ENCODE peak calls at places on chromosomes 5 and 9, in ten cellular contexts. One of them, this sample, is unnamed.

GRCh38 chr9:72929542-72929941 is 23.3 kb downstream of the ALDH1A1 start:
- DNase-seq in fibroblast of pulmonary artery: no peak
- DNase-seq in progenitor cell of endocrine pancreas: no peak
- DNase-seq in heart left ventricle: no peak
- DNase-seq in AG10803: no peak
- DNase-seq in neural progenitor cell: no peak
- DNase-seq in activated naive CD8-positive, alpha-beta T cell treated with anti-CD3 and anti-CD28 coated beads, Interleukin-2, amount 50 U/mL, for 16 hours: no peak
- DNase-seq in GM06990: no peak
- DNase-seq in brain microvascular endothelial cell: no peak
- DNase-seq in neural crest cell: no peak
- DNase-seq in this sample: no peak

GRCh38 chr5:14417232-14417730 is 164.3 kb upstream of the OTULINL start:
- DNase-seq in fibroblast of pulmonary artery: peak; percentile 66
- DNase-seq in progenitor cell of endocrine pancreas: no peak
- DNase-seq in heart left ventricle: peak; percentile 39
- DNase-seq in AG10803: peak; percentile 59
- DNase-seq in neural progenitor cell: no peak
- DNase-seq in activated naive CD8-positive, alpha-beta T cell treated with anti-CD3 and anti-CD28 coated beads, Interleukin-2, amount 50 U/mL, for 16 hours: no peak
- DNase-seq in GM06990: no peak
- DNase-seq in brain microvascular endothelial cell: peak; percentile 75
- DNase-seq in neural crest cell: no peak
- DNase-seq in this sample: no peak

GRCh38 chr5:113693621-113694130 is 180.2 kb downstream of the YTHDC2 start:
- DNase-seq in fibroblast of pulmonary artery: no peak
- DNase-seq in progenitor cell of endocrine pancreas: no peak
- DNase-seq in heart left ventricle: no peak
- DNase-seq in AG10803: no peak
- DNase-seq in neural progenitor cell: peak; percentile 4
- DNase-seq in activated naive CD8-positive, alpha-beta T cell treated with anti-CD3 and anti-CD28 coated beads, Interleukin-2, amount 50 U/mL, for 16 hours: no peak
- DNase-seq in GM06990: no peak
- DNase-seq in brain microvascular endothelial cell: no peak
- DNase-seq in neural crest cell: no peak
- DNase-seq in this sample: no peak

GRCh38 chr5:131617140-131617822 is 17.7 kb downstream of the RAPGEF6 start:
- DNase-seq in fibroblast of pulmonary artery: no peak
- DNase-seq in progenitor cell of endocrine pancreas: no peak
- DNase-seq in heart left ventricle: no peak
- DNase-seq in AG10803: no peak
- DNase-seq in neural progenitor cell: no peak
- DNase-seq in activated naive CD8-positive, alpha-beta T cell treated with anti-CD3 and anti-CD28 coated beads, Interleukin-2, amount 50 U/mL, for 16 hours: no peak
- DNase-seq in GM06990: no peak
- DNase-seq in brain microvascular endothelial cell: no peak
- DNase-seq in neural crest cell: no peak
- DNase-seq in this sample: no peak

GRCh38 chr9:93427655-93428379 is 23.7 kb upstream of the FAM120A start:
- DNase-seq in fibroblast of pulmonary artery: no peak
- DNase-seq in progenitor cell of endocrine pancreas: no peak
- DNase-seq in heart left ventricle: no peak
- DNase-seq in AG10803: no peak
- DNase-seq in neural progenitor cell: peak; percentile 31
- DNase-seq in activated naive CD8-positive, alpha-beta T cell treated with anti-CD3 and anti-CD28 coated beads, Interleukin-2, amount 50 U/mL, for 16 hours: no peak
- DNase-seq in GM06990: no peak
- DNase-seq in brain microvascular endothelial cell: no peak
- DNase-seq in neural crest cell: no peak
- DNase-seq in this sample: no peak

GRCh38 chr5:170538096-170538465 is 34.3 kb downstream of the KCNIP1 start:
- DNase-seq in fibroblast of pulmonary artery: no peak
- DNase-seq in progenitor cell of endocrine pancreas: no peak
- DNase-seq in heart left ventricle: no peak
- DNase-seq in AG10803: no peak
- DNase-seq in neural progenitor cell: no peak
- DNase-seq in activated naive CD8-positive, alpha-beta T cell treated with anti-CD3 and anti-CD28 coated beads, Interleukin-2, amount 50 U/mL, for 16 hours: no peak
- DNase-seq in GM06990: no peak
- DNase-seq in brain microvascular endothelial cell: no peak
- DNase-seq in neural crest cell: no peak
- DNase-seq in this sample: no peak

GRCh38 chr5:99348597-99348996 is 419.8 kb upstream of the CHD1 start:
- DNase-seq in fibroblast of pulmonary artery: no peak
- DNase-seq in progenitor cell of endocrine pancreas: no peak
- DNase-seq in heart left ventricle: no peak
- DNase-seq in AG10803: no peak
- DNase-seq in neural progenitor cell: no peak
- DNase-seq in activated naive CD8-positive, alpha-beta T cell treated with anti-CD3 and anti-CD28 coated beads, Interleukin-2, amount 50 U/mL, for 16 hours: no peak
- DNase-seq in GM06990: no peak
- DNase-seq in brain microvascular endothelial cell: no peak
- DNase-seq in neural crest cell: no peak
- DNase-seq in this sample: no peak

GRCh38 chr5:124606116-124606515 is 140.3 kb downstream of the ZNF608 start:
- DNase-seq in fibroblast of pulmonary artery: no peak
- DNase-seq in progenitor cell of endocrine pancreas: no peak
- DNase-seq in heart left ventricle: no peak
- DNase-seq in AG10803: no peak
- DNase-seq in neural progenitor cell: no peak
- DNase-seq in activated naive CD8-positive, alpha-beta T cell treated with anti-CD3 and anti-CD28 coated beads, Interleukin-2, amount 50 U/mL, for 16 hours: no peak
- DNase-seq in GM06990: no peak
- DNase-seq in brain microvascular endothelial cell: no peak
- DNase-seq in neural crest cell: no peak
- DNase-seq in this sample: no peak

GRCh38 chr5:43631182-43631910 is 28.4 kb downstream of the NNT start:
- DNase-seq in fibroblast of pulmonary artery: peak; percentile 85
- DNase-seq in progenitor cell of endocrine pancreas: no peak
- DNase-seq in heart left ventricle: no peak
- DNase-seq in AG10803: peak; percentile 85
- DNase-seq in neural progenitor cell: peak; percentile 93
- DNase-seq in activated naive CD8-positive, alpha-beta T cell treated with anti-CD3 and anti-CD28 coated beads, Interleukin-2, amount 50 U/mL, for 16 hours: no peak
- DNase-seq in GM06990: peak; percentile 6
- DNase-seq in brain microvascular endothelial cell: peak; percentile 80
- DNase-seq in neural crest cell: peak; percentile 44
- DNase-seq in this sample: no peak

GRCh38 chr9:112002131-112002846 is 105.7 kb downstream of the UGCG start:
- DNase-seq in fibroblast of pulmonary artery: no peak
- DNase-seq in progenitor cell of endocrine pancreas: no peak
- DNase-seq in heart left ventricle: no peak
- DNase-seq in AG10803: no peak
- DNase-seq in neural progenitor cell: no peak
- DNase-seq in activated naive CD8-positive, alpha-beta T cell treated with anti-CD3 and anti-CD28 coated beads, Interleukin-2, amount 50 U/mL, for 16 hours: no peak
- DNase-seq in GM06990: no peak
- DNase-seq in brain microvascular endothelial cell: no peak
- DNase-seq in neural crest cell: no peak
- DNase-seq in this sample: no peak

GRCh38 chr5:140041492-140042421 is 1.3 kb downstream of the NRG2 start:
- DNase-seq in fibroblast of pulmonary artery: peak; percentile 41
- DNase-seq in progenitor cell of endocrine pancreas: peak; percentile 15
- DNase-seq in heart left ventricle: peak; percentile 72
- DNase-seq in AG10803: peak; percentile 48
- DNase-seq in neural progenitor cell: peak; percentile 64
- DNase-seq in activated naive CD8-positive, alpha-beta T cell treated with anti-CD3 and anti-CD28 coated beads, Interleukin-2, amount 50 U/mL, for 16 hours: no peak
- DNase-seq in GM06990: peak; percentile 61
- DNase-seq in brain microvascular endothelial cell: peak; percentile 11
- DNase-seq in neural crest cell: peak; percentile 23
- DNase-seq in this sample: peak; percentile 82

GRCh38 chr5:176532795-176533194 is 4.4 kb downstream of the RNF44 start:
- DNase-seq in fibroblast of pulmonary artery: no peak
- DNase-seq in progenitor cell of endocrine pancreas: no peak
- DNase-seq in heart left ventricle: peak; percentile 26
- DNase-seq in AG10803: no peak
- DNase-seq in neural progenitor cell: no peak
- DNase-seq in activated naive CD8-positive, alpha-beta T cell treated with anti-CD3 and anti-CD28 coated beads, Interleukin-2, amount 50 U/mL, for 16 hours: no peak
- DNase-seq in GM06990: no peak
- DNase-seq in brain microvascular endothelial cell: no peak
- DNase-seq in neural crest cell: no peak
- DNase-seq in this sample: no peak

GRCh38 chr5:157076558-157076957 is 17.6 kb upstream of the HAVCR1 start:
- DNase-seq in fibroblast of pulmonary artery: peak; percentile 0
- DNase-seq in progenitor cell of endocrine pancreas: no peak
- DNase-seq in heart left ventricle: no peak
- DNase-seq in AG10803: peak; percentile 41
- DNase-seq in neural progenitor cell: no peak
- DNase-seq in activated naive CD8-positive, alpha-beta T cell treated with anti-CD3 and anti-CD28 coated beads, Interleukin-2, amount 50 U/mL, for 16 hours: no peak
- DNase-seq in GM06990: no peak
- DNase-seq in brain microvascular endothelial cell: peak; percentile 29
- DNase-seq in neural crest cell: no peak
- DNase-seq in this sample: no peak

GRCh38 chr9:17669206-17669605 is 90.3 kb downstream of the SH3GL2 start:
- DNase-seq in fibroblast of pulmonary artery: no peak
- DNase-seq in progenitor cell of endocrine pancreas: no peak
- DNase-seq in heart left ventricle: no peak
- DNase-seq in AG10803: no peak
- DNase-seq in neural progenitor cell: no peak
- DNase-seq in activated naive CD8-positive, alpha-beta T cell treated with anti-CD3 and anti-CD28 coated beads, Interleukin-2, amount 50 U/mL, for 16 hours: no peak
- DNase-seq in GM06990: no peak
- DNase-seq in brain microvascular endothelial cell: no peak
- DNase-seq in neural crest cell: no peak
- DNase-seq in this sample: no peak

GRCh38 chr9:126616521-126616976 is 2.8 kb downstream of the LMX1B start:
- DNase-seq in fibroblast of pulmonary artery: no peak
- DNase-seq in progenitor cell of endocrine pancreas: no peak
- DNase-seq in heart left ventricle: no peak
- DNase-seq in AG10803: no peak
- DNase-seq in neural progenitor cell: no peak
- DNase-seq in activated naive CD8-positive, alpha-beta T cell treated with anti-CD3 and anti-CD28 coated beads, Interleukin-2, amount 50 U/mL, for 16 hours: no peak
- DNase-seq in GM06990: no peak
- DNase-seq in brain microvascular endothelial cell: no peak
- DNase-seq in neural crest cell: no peak
- DNase-seq in this sample: peak; percentile 44

GRCh38 chr9:135906291-135907005 is 898 bp downstream of the CAMSAP1 start:
- DNase-seq in fibroblast of pulmonary artery: peak; percentile 66
- DNase-seq in progenitor cell of endocrine pancreas: peak; percentile 25
- DNase-seq in heart left ventricle: no peak
- DNase-seq in AG10803: peak; percentile 38
- DNase-seq in neural progenitor cell: peak; percentile 56
- DNase-seq in activated naive CD8-positive, alpha-beta T cell treated with anti-CD3 and anti-CD28 coated beads, Interleukin-2, amount 50 U/mL, for 16 hours: no peak
- DNase-seq in GM06990: no peak
- DNase-seq in brain microvascular endothelial cell: no peak
- DNase-seq in neural crest cell: no peak
- DNase-seq in this sample: no peak

GRCh38 chr5:125088522-125089105 is 342.2 kb upstream of the ZNF608 start:
- DNase-seq in fibroblast of pulmonary artery: no peak
- DNase-seq in progenitor cell of endocrine pancreas: no peak
- DNase-seq in heart left ventricle: no peak
- DNase-seq in AG10803: no peak
- DNase-seq in neural progenitor cell: no peak
- DNase-seq in activated naive CD8-positive, alpha-beta T cell treated with anti-CD3 and anti-CD28 coated beads, Interleukin-2, amount 50 U/mL, for 16 hours: no peak
- DNase-seq in GM06990: no peak
- DNase-seq in brain microvascular endothelial cell: no peak
- DNase-seq in neural crest cell: no peak
- DNase-seq in this sample: no peak

GRCh38 chr5:75601567-75601966 is 9.7 kb upstream of the ANKDD1B start:
- DNase-seq in fibroblast of pulmonary artery: no peak
- DNase-seq in progenitor cell of endocrine pancreas: no peak
- DNase-seq in heart left ventricle: no peak
- DNase-seq in AG10803: no peak
- DNase-seq in neural progenitor cell: no peak
- DNase-seq in activated naive CD8-positive, alpha-beta T cell treated with anti-CD3 and anti-CD28 coated beads, Interleukin-2, amount 50 U/mL, for 16 hours: no peak
- DNase-seq in GM06990: no peak
- DNase-seq in brain microvascular endothelial cell: no peak
- DNase-seq in neural crest cell: no peak
- DNase-seq in this sample: no peak

GRCh38 chr9:117987945-117988344 is 283.7 kb downstream of the TLR4 start:
- DNase-seq in fibroblast of pulmonary artery: no peak
- DNase-seq in progenitor cell of endocrine pancreas: no peak
- DNase-seq in heart left ventricle: no peak
- DNase-seq in AG10803: no peak
- DNase-seq in neural progenitor cell: no peak
- DNase-seq in activated naive CD8-positive, alpha-beta T cell treated with anti-CD3 and anti-CD28 coated beads, Interleukin-2, amount 50 U/mL, for 16 hours: no peak
- DNase-seq in GM06990: no peak
- DNase-seq in brain microvascular endothelial cell: no peak
- DNase-seq in neural crest cell: no peak
- DNase-seq in this sample: no peak

GRCh38 chr9:130806388-130806716 is 28.7 kb upstream of the ABL1 start:
- DNase-seq in fibroblast of pulmonary artery: no peak
- DNase-seq in progenitor cell of endocrine pancreas: no peak
- DNase-seq in heart left ventricle: no peak
- DNase-seq in AG10803: no peak
- DNase-seq in neural progenitor cell: no peak
- DNase-seq in activated naive CD8-positive, alpha-beta T cell treated with anti-CD3 and anti-CD28 coated beads, Interleukin-2, amount 50 U/mL, for 16 hours: no peak
- DNase-seq in GM06990: no peak
- DNase-seq in brain microvascular endothelial cell: no peak
- DNase-seq in neural crest cell: no peak
- DNase-seq in this sample: no peak

GRCh38 chr5:158715592-158715991 is 384.1 kb downstream of the EBF1 start:
- DNase-seq in fibroblast of pulmonary artery: no peak
- DNase-seq in progenitor cell of endocrine pancreas: no peak
- DNase-seq in heart left ventricle: no peak
- DNase-seq in AG10803: no peak
- DNase-seq in neural progenitor cell: no peak
- DNase-seq in activated naive CD8-positive, alpha-beta T cell treated with anti-CD3 and anti-CD28 coated beads, Interleukin-2, amount 50 U/mL, for 16 hours: no peak
- DNase-seq in GM06990: no peak
- DNase-seq in brain microvascular endothelial cell: no peak
- DNase-seq in neural crest cell: no peak
- DNase-seq in this sample: no peak

GRCh38 chr5:115355777-115356381 is 59.4 kb upstream of the CCDC112 start:
- DNase-seq in fibroblast of pulmonary artery: no peak
- DNase-seq in progenitor cell of endocrine pancreas: no peak
- DNase-seq in heart left ventricle: no peak
- DNase-seq in AG10803: no peak
- DNase-seq in neural progenitor cell: no peak
- DNase-seq in activated naive CD8-positive, alpha-beta T cell treated with anti-CD3 and anti-CD28 coated beads, Interleukin-2, amount 50 U/mL, for 16 hours: no peak
- DNase-seq in GM06990: no peak
- DNase-seq in brain microvascular endothelial cell: no peak
- DNase-seq in neural crest cell: no peak
- DNase-seq in this sample: no peak

GRCh38 chr9:70411930-70412677 is 2.4 kb downstream of the KLF9 start:
- DNase-seq in fibroblast of pulmonary artery: peak; percentile 92
- DNase-seq in progenitor cell of endocrine pancreas: no peak
- DNase-seq in heart left ventricle: peak; percentile 90
- DNase-seq in AG10803: peak; percentile 94
- DNase-seq in neural progenitor cell: no peak
- DNase-seq in activated naive CD8-positive, alpha-beta T cell treated with anti-CD3 and anti-CD28 coated beads, Interleukin-2, amount 50 U/mL, for 16 hours: no peak
- DNase-seq in GM06990: peak; percentile 35
- DNase-seq in brain microvascular endothelial cell: peak; percentile 75
- DNase-seq in neural crest cell: no peak
- DNase-seq in this sample: peak; percentile 83

GRCh38 chr5:163509288-163510040 is 4.0 kb downstream of the MAT2B start:
- DNase-seq in fibroblast of pulmonary artery: peak; percentile 89
- DNase-seq in progenitor cell of endocrine pancreas: no peak
- DNase-seq in heart left ventricle: no peak
- DNase-seq in AG10803: peak; percentile 70
- DNase-seq in neural progenitor cell: no peak
- DNase-seq in activated naive CD8-positive, alpha-beta T cell treated with anti-CD3 and anti-CD28 coated beads, Interleukin-2, amount 50 U/mL, for 16 hours: no peak
- DNase-seq in GM06990: no peak
- DNase-seq in brain microvascular endothelial cell: peak; percentile 20
- DNase-seq in neural crest cell: no peak
- DNase-seq in this sample: peak; percentile 81

GRCh38 chr5:133691448-133691847 is 79.1 kb upstream of the FSTL4 start:
- DNase-seq in fibroblast of pulmonary artery: no peak
- DNase-seq in progenitor cell of endocrine pancreas: no peak
- DNase-seq in heart left ventricle: no peak
- DNase-seq in AG10803: no peak
- DNase-seq in neural progenitor cell: no peak
- DNase-seq in activated naive CD8-positive, alpha-beta T cell treated with anti-CD3 and anti-CD28 coated beads, Interleukin-2, amount 50 U/mL, for 16 hours: no peak
- DNase-seq in GM06990: no peak
- DNase-seq in brain microvascular endothelial cell: no peak
- DNase-seq in neural crest cell: no peak
- DNase-seq in this sample: no peak

GRCh38 chr9:97502222-97502983 is 937 bp downstream of the TMOD1 start:
- DNase-seq in fibroblast of pulmonary artery: no peak
- DNase-seq in progenitor cell of endocrine pancreas: peak; percentile 21
- DNase-seq in heart left ventricle: peak; percentile 53
- DNase-seq in AG10803: no peak
- DNase-seq in neural progenitor cell: peak; percentile 48
- DNase-seq in activated naive CD8-positive, alpha-beta T cell treated with anti-CD3 and anti-CD28 coated beads, Interleukin-2, amount 50 U/mL, for 16 hours: no peak
- DNase-seq in GM06990: peak; percentile 58
- DNase-seq in brain microvascular endothelial cell: no peak
- DNase-seq in neural crest cell: no peak
- DNase-seq in this sample: no peak

GRCh38 chr9:98087420-98088354 is 31.2 kb downstream of the NANS start:
- DNase-seq in fibroblast of pulmonary artery: peak; percentile 59
- DNase-seq in progenitor cell of endocrine pancreas: peak; percentile 49
- DNase-seq in heart left ventricle: peak; percentile 38
- DNase-seq in AG10803: peak; percentile 50
- DNase-seq in neural progenitor cell: peak; percentile 75
- DNase-seq in activated naive CD8-positive, alpha-beta T cell treated with anti-CD3 and anti-CD28 coated beads, Interleukin-2, amount 50 U/mL, for 16 hours: no peak
- DNase-seq in GM06990: peak; percentile 77
- DNase-seq in brain microvascular endothelial cell: peak; percentile 39
- DNase-seq in neural crest cell: peak; percentile 22
- DNase-seq in this sample: no peak

GRCh38 chr5:150658121-150658520 is 2.9 kb upstream of the MYOZ3 start:
- DNase-seq in fibroblast of pulmonary artery: no peak
- DNase-seq in progenitor cell of endocrine pancreas: no peak
- DNase-seq in heart left ventricle: peak; percentile 21
- DNase-seq in AG10803: no peak
- DNase-seq in neural progenitor cell: no peak
- DNase-seq in activated naive CD8-positive, alpha-beta T cell treated with anti-CD3 and anti-CD28 coated beads, Interleukin-2, amount 50 U/mL, for 16 hours: no peak
- DNase-seq in GM06990: no peak
- DNase-seq in brain microvascular endothelial cell: no peak
- DNase-seq in neural crest cell: no peak
- DNase-seq in this sample: no peak